ENCODE peak calls at places on chromosome 2, in nine cellular contexts. One of them, this sample, is unnamed.

GRCh38 chr2:190343170-190343499 is 254 bp upstream of the INPP1 start:
- DNase-seq in colonic mucosa: no peak
- DNase-seq in mesothelial cell of epicardium: no peak
- DNase-seq in RWPE1: no peak
- DNase-seq in right atrium auricular region: no peak
- DNase-seq in A673: no peak
- DNase-seq in brain microvascular endothelial cell: no peak
- DNase-seq in WTC11: no peak
- DNase-seq in endodermal cell: no peak
- DNase-seq in this sample: no peak

GRCh38 chr2:10733980-10734379 is 12.6 kb downstream of the ATP6V1C2 start:
- DNase-seq in colonic mucosa: no peak
- DNase-seq in mesothelial cell of epicardium: no peak
- DNase-seq in RWPE1: no peak
- DNase-seq in right atrium auricular region: no peak
- DNase-seq in A673: no peak
- DNase-seq in brain microvascular endothelial cell: no peak
- DNase-seq in WTC11: no peak
- DNase-seq in endodermal cell: no peak
- DNase-seq in this sample: no peak

GRCh38 chr2:162318280-162319222 is at the start of gene IFIH1:
- DNase-seq in colonic mucosa: peak; percentile 92
- DNase-seq in mesothelial cell of epicardium: peak; percentile 61
- DNase-seq in RWPE1: peak; percentile 89
- DNase-seq in right atrium auricular region: peak; percentile 92
- DNase-seq in A673: peak; percentile 91
- DNase-seq in brain microvascular endothelial cell: peak; percentile 89
- DNase-seq in WTC11: peak; percentile 70
- DNase-seq in endodermal cell: peak; percentile 89
- DNase-seq in this sample: peak; percentile 91

GRCh38 chr2:10778724-10779115 is 33.9 kb downstream of the PDIA6 start:
- DNase-seq in colonic mucosa: no peak
- DNase-seq in mesothelial cell of epicardium: no peak
- DNase-seq in RWPE1: no peak
- DNase-seq in right atrium auricular region: no peak
- DNase-seq in A673: no peak
- DNase-seq in brain microvascular endothelial cell: no peak
- DNase-seq in WTC11: no peak
- DNase-seq in endodermal cell: peak; percentile 36
- DNase-seq in this sample: no peak

GRCh38 chr2:154484338-154485099 is 214.0 kb upstream of the KCNJ3 start:
- DNase-seq in colonic mucosa: no peak
- DNase-seq in mesothelial cell of epicardium: no peak
- DNase-seq in RWPE1: no peak
- DNase-seq in right atrium auricular region: no peak
- DNase-seq in A673: peak; percentile 22
- DNase-seq in brain microvascular endothelial cell: no peak
- DNase-seq in WTC11: no peak
- DNase-seq in endodermal cell: no peak
- DNase-seq in this sample: no peak

GRCh38 chr2:143347303-143347702 is 218.1 kb downstream of the ARHGAP15 start:
- DNase-seq in colonic mucosa: no peak
- DNase-seq in mesothelial cell of epicardium: no peak
- DNase-seq in RWPE1: no peak
- DNase-seq in right atrium auricular region: no peak
- DNase-seq in A673: no peak
- DNase-seq in brain microvascular endothelial cell: no peak
- DNase-seq in WTC11: no peak
- DNase-seq in endodermal cell: no peak
- DNase-seq in this sample: no peak

GRCh38 chr2:120108749-120109148 is 95.9 kb downstream of the EPB41L5 start:
- DNase-seq in colonic mucosa: no peak
- DNase-seq in mesothelial cell of epicardium: no peak
- DNase-seq in RWPE1: peak; percentile 62
- DNase-seq in right atrium auricular region: no peak
- DNase-seq in A673: no peak
- DNase-seq in brain microvascular endothelial cell: peak; percentile 22
- DNase-seq in WTC11: no peak
- DNase-seq in endodermal cell: no peak
- DNase-seq in this sample: no peak

GRCh38 chr2:200585730-200586643 is at the start of gene AOX1:
- DNase-seq in colonic mucosa: peak; percentile 64
- DNase-seq in mesothelial cell of epicardium: peak; percentile 41
- DNase-seq in RWPE1: peak; percentile 66
- DNase-seq in right atrium auricular region: peak; percentile 87
- DNase-seq in A673: peak; percentile 68
- DNase-seq in brain microvascular endothelial cell: peak; percentile 18
- DNase-seq in WTC11: peak; percentile 77
- DNase-seq in endodermal cell: peak; percentile 92
- DNase-seq in this sample: peak; percentile 47

GRCh38 chr2:221655279-221655678 is 83.2 kb upstream of the EPHA4 start:
- DNase-seq in colonic mucosa: no peak
- DNase-seq in mesothelial cell of epicardium: no peak
- DNase-seq in RWPE1: no peak
- DNase-seq in right atrium auricular region: no peak
- DNase-seq in A673: no peak
- DNase-seq in brain microvascular endothelial cell: no peak
- DNase-seq in WTC11: no peak
- DNase-seq in endodermal cell: no peak
- DNase-seq in this sample: no peak

GRCh38 chr2:204012081-204012653 is 75.6 kb downstream of the ICOS start:
- DNase-seq in colonic mucosa: peak; percentile 44
- DNase-seq in mesothelial cell of epicardium: no peak
- DNase-seq in RWPE1: peak; percentile 47
- DNase-seq in right atrium auricular region: no peak
- DNase-seq in A673: no peak
- DNase-seq in brain microvascular endothelial cell: no peak
- DNase-seq in WTC11: no peak
- DNase-seq in endodermal cell: no peak
- DNase-seq in this sample: peak; percentile 16

GRCh38 chr2:222318026-222318711 is 19.4 kb upstream of the PAX3 start:
- DNase-seq in colonic mucosa: peak; percentile 82
- DNase-seq in mesothelial cell of epicardium: peak; percentile 76
- DNase-seq in RWPE1: peak; percentile 71
- DNase-seq in right atrium auricular region: peak; percentile 57
- DNase-seq in A673: peak; percentile 86
- DNase-seq in brain microvascular endothelial cell: peak; percentile 47
- DNase-seq in WTC11: peak; percentile 83
- DNase-seq in endodermal cell: peak; percentile 91
- DNase-seq in this sample: peak; percentile 75

GRCh38 chr2:213271947-213272346 is 12.3 kb upstream of the SPAG16 start:
- DNase-seq in colonic mucosa: no peak
- DNase-seq in mesothelial cell of epicardium: no peak
- DNase-seq in RWPE1: no peak
- DNase-seq in right atrium auricular region: no peak
- DNase-seq in A673: no peak
- DNase-seq in brain microvascular endothelial cell: no peak
- DNase-seq in WTC11: no peak
- DNase-seq in endodermal cell: no peak
- DNase-seq in this sample: no peak

GRCh38 chr2:221774136-221774535 is 202.0 kb upstream of the EPHA4 start:
- DNase-seq in colonic mucosa: no peak
- DNase-seq in mesothelial cell of epicardium: no peak
- DNase-seq in RWPE1: no peak
- DNase-seq in right atrium auricular region: no peak
- DNase-seq in A673: no peak
- DNase-seq in brain microvascular endothelial cell: no peak
- DNase-seq in WTC11: no peak
- DNase-seq in endodermal cell: no peak
- DNase-seq in this sample: no peak

GRCh38 chr2:154370873-154371272 is 327.6 kb upstream of the KCNJ3 start:
- DNase-seq in colonic mucosa: no peak
- DNase-seq in mesothelial cell of epicardium: no peak
- DNase-seq in RWPE1: no peak
- DNase-seq in right atrium auricular region: no peak
- DNase-seq in A673: no peak
- DNase-seq in brain microvascular endothelial cell: no peak
- DNase-seq in WTC11: no peak
- DNase-seq in endodermal cell: peak; percentile 45
- DNase-seq in this sample: no peak

GRCh38 chr2:164351536-164351935 is 269.7 kb downstream of the GRB14 start:
- DNase-seq in colonic mucosa: no peak
- DNase-seq in mesothelial cell of epicardium: no peak
- DNase-seq in RWPE1: no peak
- DNase-seq in right atrium auricular region: no peak
- DNase-seq in A673: no peak
- DNase-seq in brain microvascular endothelial cell: no peak
- DNase-seq in WTC11: no peak
- DNase-seq in endodermal cell: no peak
- DNase-seq in this sample: no peak

GRCh38 chr2:111705711-111706323 is 178.2 kb downstream of the ANAPC1 start:
- DNase-seq in colonic mucosa: no peak
- DNase-seq in mesothelial cell of epicardium: no peak
- DNase-seq in RWPE1: peak; percentile 39
- DNase-seq in right atrium auricular region: no peak
- DNase-seq in A673: peak; percentile 46
- DNase-seq in brain microvascular endothelial cell: peak; percentile 73
- DNase-seq in WTC11: peak; percentile 53
- DNase-seq in endodermal cell: peak; percentile 90
- DNase-seq in this sample: peak; percentile 54

DNA sequence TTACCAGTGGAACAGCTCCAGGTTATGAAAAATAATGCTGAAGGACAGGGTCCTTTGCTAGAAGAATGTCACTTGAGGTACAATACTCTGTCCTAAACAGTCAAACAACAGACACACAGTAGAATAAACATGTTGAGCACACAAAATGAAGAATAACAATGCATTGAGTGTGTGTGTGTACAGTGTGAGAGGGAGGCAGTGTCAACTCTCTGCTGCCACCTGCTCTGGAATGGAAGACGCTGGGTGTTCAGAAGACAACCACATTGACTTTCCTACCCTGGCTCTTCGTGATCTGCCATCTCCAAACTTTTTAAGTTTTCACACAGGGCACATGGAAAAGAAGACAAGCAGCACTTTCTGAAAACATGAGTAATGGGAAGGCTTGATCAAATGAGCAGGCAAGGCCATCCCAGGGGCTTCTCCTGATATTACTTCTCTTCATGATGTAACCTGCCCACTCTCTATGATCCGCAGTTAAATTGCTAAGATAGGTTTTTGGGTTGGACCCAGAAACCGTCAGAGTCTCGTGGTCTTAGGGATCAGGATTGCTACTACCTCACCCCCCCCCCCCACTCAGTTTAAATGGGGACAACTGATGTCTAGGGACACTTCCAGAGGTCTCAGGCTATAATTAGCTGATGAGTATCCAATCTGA is 533.2 kb upstream of the TNP1 start:
- DNase-seq in colonic mucosa: no peak
- DNase-seq in mesothelial cell of epicardium: no peak
- DNase-seq in RWPE1: no peak
- DNase-seq in right atrium auricular region: no peak
- DNase-seq in A673: no peak
- DNase-seq in brain microvascular endothelial cell: no peak
- DNase-seq in WTC11: no peak
- DNase-seq in endodermal cell: no peak
- DNase-seq in this sample: no peak
- TF ChIP-seq CTCF in colonic mucosa: no peak
- TF ChIP-seq CTCF in mesothelial cell of epicardium: no peak
- TF ChIP-seq CTCF in RWPE1: no peak
- TF ChIP-seq CTCF in right atrium auricular region: no peak
- TF ChIP-seq CTCF in A673: no peak
- TF ChIP-seq CTCF in brain microvascular endothelial cell: no peak
- TF ChIP-seq CTCF in WTC11: no peak
- TF ChIP-seq CTCF in endodermal cell: no peak
- TF ChIP-seq CTCF in this sample: no peak

GRCh38 chr2:135790423-135790822 is 46.6 kb downstream of the LCT start:
- DNase-seq in colonic mucosa: no peak
- DNase-seq in mesothelial cell of epicardium: no peak
- DNase-seq in RWPE1: no peak
- DNase-seq in right atrium auricular region: no peak
- DNase-seq in A673: no peak
- DNase-seq in brain microvascular endothelial cell: no peak
- DNase-seq in WTC11: no peak
- DNase-seq in endodermal cell: no peak
- DNase-seq in this sample: no peak

GRCh38 chr2:135782231-135782630 is 40.6 kb downstream of the UBXN4 start:
- DNase-seq in colonic mucosa: no peak
- DNase-seq in mesothelial cell of epicardium: no peak
- DNase-seq in RWPE1: no peak
- DNase-seq in right atrium auricular region: no peak
- DNase-seq in A673: peak; percentile 13
- DNase-seq in brain microvascular endothelial cell: no peak
- DNase-seq in WTC11: no peak
- DNase-seq in endodermal cell: no peak
- DNase-seq in this sample: no peak

GRCh38 chr2:135783416-135783815 is 41.8 kb downstream of the UBXN4 start:
- DNase-seq in colonic mucosa: no peak
- DNase-seq in mesothelial cell of epicardium: no peak
- DNase-seq in RWPE1: no peak
- DNase-seq in right atrium auricular region: no peak
- DNase-seq in A673: no peak
- DNase-seq in brain microvascular endothelial cell: no peak
- DNase-seq in WTC11: no peak
- DNase-seq in endodermal cell: no peak
- DNase-seq in this sample: no peak

GRCh38 chr2:135785032-135785431 is 43.4 kb downstream of the UBXN4 start:
- DNase-seq in colonic mucosa: no peak
- DNase-seq in mesothelial cell of epicardium: no peak
- DNase-seq in RWPE1: no peak
- DNase-seq in right atrium auricular region: no peak
- DNase-seq in A673: no peak
- DNase-seq in brain microvascular endothelial cell: no peak
- DNase-seq in WTC11: no peak
- DNase-seq in endodermal cell: no peak
- DNase-seq in this sample: no peak
- TF ChIP-seq CTCF in colonic mucosa: no peak
- TF ChIP-seq CTCF in mesothelial cell of epicardium: no peak
- TF ChIP-seq CTCF in RWPE1: no peak
- TF ChIP-seq CTCF in right atrium auricular region: no peak
- TF ChIP-seq CTCF in A673: peak; percentile 37
- TF ChIP-seq CTCF in brain microvascular endothelial cell: peak; percentile 43
- TF ChIP-seq CTCF in WTC11: peak; percentile 9
- TF ChIP-seq CTCF in endodermal cell: peak; percentile 61
- TF ChIP-seq CTCF in this sample: no peak

DNA sequence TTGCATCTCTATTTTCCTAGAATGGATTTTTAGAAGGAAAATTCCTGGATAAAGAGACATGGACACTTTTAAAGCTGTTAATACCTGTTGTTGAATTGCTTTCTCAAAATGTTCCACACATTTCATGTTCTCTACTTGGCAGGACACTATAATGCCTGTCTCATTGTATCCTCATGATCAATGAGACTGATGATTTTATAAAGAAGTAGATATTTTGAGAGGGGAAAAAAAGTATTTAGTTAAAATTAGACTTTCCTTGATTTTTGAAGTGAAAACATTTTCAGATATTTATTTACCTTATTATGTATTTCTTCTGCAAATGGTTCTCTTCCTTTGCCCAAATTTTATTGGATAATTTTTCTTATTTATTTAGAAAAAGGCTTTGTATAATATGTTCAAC is 242.5 kb downstream of the MYCN start:
- DNase-seq in colonic mucosa: no peak
- DNase-seq in mesothelial cell of epicardium: no peak
- DNase-seq in RWPE1: no peak
- DNase-seq in right atrium auricular region: no peak
- DNase-seq in A673: no peak
- DNase-seq in brain microvascular endothelial cell: no peak
- DNase-seq in WTC11: no peak
- DNase-seq in endodermal cell: no peak
- DNase-seq in this sample: no peak
- TF ChIP-seq CTCF in colonic mucosa: no peak
- TF ChIP-seq CTCF in mesothelial cell of epicardium: no peak
- TF ChIP-seq CTCF in RWPE1: no peak
- TF ChIP-seq CTCF in right atrium auricular region: no peak
- TF ChIP-seq CTCF in A673: no peak
- TF ChIP-seq CTCF in brain microvascular endothelial cell: no peak
- TF ChIP-seq CTCF in WTC11: no peak
- TF ChIP-seq CTCF in endodermal cell: no peak
- TF ChIP-seq CTCF in this sample: no peak

GRCh38 chr2:65316072-65316471 is 88.4 kb downstream of the ACTR2 start:
- DNase-seq in colonic mucosa: no peak
- DNase-seq in mesothelial cell of epicardium: no peak
- DNase-seq in RWPE1: peak; percentile 88
- DNase-seq in right atrium auricular region: peak; percentile 78
- DNase-seq in A673: no peak
- DNase-seq in brain microvascular endothelial cell: no peak
- DNase-seq in WTC11: no peak
- DNase-seq in endodermal cell: no peak
- DNase-seq in this sample: peak; percentile 34
- TF ChIP-seq CTCF in colonic mucosa: no peak
- TF ChIP-seq CTCF in mesothelial cell of epicardium: no peak
- TF ChIP-seq CTCF in RWPE1: no peak
- TF ChIP-seq CTCF in right atrium auricular region: no peak
- TF ChIP-seq CTCF in A673: no peak
- TF ChIP-seq CTCF in brain microvascular endothelial cell: no peak
- TF ChIP-seq CTCF in WTC11: no peak
- TF ChIP-seq CTCF in endodermal cell: no peak
- TF ChIP-seq CTCF in this sample: no peak

This sample was measured in transverse colon.